ENCODE peak calls at places on chromosomes 6 and 20, in five cellular contexts. I is fibroblast of pulmonary artery, U is activated T-cell treated with anti-CD3 and anti-CD28 coated beads for 1 hour, M is ELR, V is lower lobe of right lung. O is an unnamed sample.

GRCh38 chr20:8209061-8209460 is 77.0 kb downstream of the PLCB1 start:
- DNase-seq in V (no peak), M (no peak), U (no peak), I (peak; percentile 35), O (no peak)

GRCh38 chr6:139402935-139403386 is 28.5 kb upstream of the CITED2 start:
- DNase-seq in M (peak; percentile 59), U (no peak), V (no peak), I (peak; percentile 69), O (no peak)

GRCh38 chr20:15902493-15902892 is 670.8 kb downstream of the KIF16B start:
- DNase-seq in V (no peak), I (no peak), M (no peak), U (no peak), O (no peak)

GRCh38 chr6:143973097-143973979 is 34.7 kb downstream of the PLAGL1 start:
- DNase-seq in V (no peak), I (no peak), M (no peak), U (no peak), O (no peak)

GRCh38 chr6:142842423-142843261 is 102.3 kb downstream of the HIVEP2 start:
- DNase-seq in I (peak; percentile 60), V (no peak), M (peak; percentile 89), U (no peak), O (no peak)

GRCh38 chr20:31500527-31500926 is 13.7 kb upstream of the HM13 start:
- DNase-seq in U (no peak), M (no peak), I (no peak), V (no peak), O (no peak)

GRCh38 chr6:104326173-104327001 is 533.3 kb downstream of the HACE1 start:
- DNase-seq in U (no peak), V (no peak), M (peak; percentile 68), I (peak; percentile 88), O (no peak)

GRCh38 chr20:32968833-32969241 is 35.4 kb downstream of the SUN5 start:
- DNase-seq in V (no peak), I (no peak), M (no peak), U (no peak), O (no peak)

GRCh38 chr6:13288481-13288880 is 39.9 kb downstream of the TBC1D7 start:
- DNase-seq in M (no peak), V (no peak), I (no peak), U (no peak), O (no peak)

GRCh38 chr6:163745566-163746400 is 331.3 kb downstream of the QKI start:
- DNase-seq in I (peak; percentile 67), V (no peak), M (peak; percentile 92), U (no peak), O (peak; percentile 77)

GRCh38 chr20:57680131-57680716 is 29.6 kb downstream of the PMEPA1 start:
- DNase-seq in V (no peak), U (no peak), I (no peak), M (no peak), O (no peak)

GRCh38 chr6:107579413-107579812 is 89.5 kb downstream of the SOBP start:
- DNase-seq in V (no peak), U (no peak), I (no peak), M (no peak), O (no peak)

GRCh38 chr6:11810039-11810541 is 31.5 kb upstream of the ADTRP start:
- DNase-seq in U (no peak), M (peak; percentile 39), V (peak; percentile 81), I (peak; percentile 97), O (peak; percentile 74)

GRCh38 chr6:34656378-34657036 is 40.1 kb downstream of the ILRUN start:
- DNase-seq in V (no peak), M (peak; percentile 66), I (peak; percentile 60), U (no peak), O (no peak)

GRCh38 chr6:8941578-8941977 is 506.2 kb upstream of the SLC35B3 start:
- DNase-seq in U (no peak), M (no peak), V (no peak), I (no peak), O (no peak)

GRCh38 chr20:18738055-18738454 is 75.5 kb upstream of the SCP2D1 start:
- DNase-seq in U (no peak), M (peak; percentile 5), V (peak; percentile 65), I (peak; percentile 29), O (no peak)

GRCh38 chr6:19664050-19664449 is 173.1 kb upstream of the ID4 start:
- DNase-seq in M (no peak), I (no peak), V (no peak), U (no peak), O (no peak)

GRCh38 chr20:59938696-59939051 is 1.4 kb downstream of the PPP1R3D start:
- DNase-seq in V (no peak), U (no peak), M (peak; percentile 60), I (no peak), O (peak; percentile 56)

GRCh38 chr6:88864347-88865057 is 98.9 kb downstream of the RNGTT start:
- DNase-seq in I (no peak), M (no peak), V (no peak), U (no peak), O (no peak)

GRCh38 chr6:1619106-1619665 is 9.5 kb downstream of the FOXC1 start:
- DNase-seq in V (no peak), I (no peak), M (no peak), U (no peak), O (no peak)

GRCh38 chr6:52515219-52515960 is 61.5 kb downstream of the TRAM2 start:
- DNase-seq in V (no peak), I (no peak), U (no peak), M (peak; percentile 52), O (no peak)

GRCh38 chr20:6632187-6632586 is 135.3 kb upstream of the BMP2 start:
- DNase-seq in I (peak; percentile 42), V (no peak), U (no peak), M (no peak), O (peak; percentile 45)

GRCh38 chr6:134004714-134005113 is 47.7 kb downstream of the SLC2A12 start:
- DNase-seq in M (no peak), V (no peak), U (no peak), I (no peak), O (no peak)

GRCh38 chr6:98343004-98343403 is 491.4 kb upstream of the POU3F2 start:
- DNase-seq in U (no peak), M (no peak), I (no peak), V (no peak), O (no peak)

GRCh38 chr6:109187399-109188114 is 92.2 kb downstream of the CEP57L1 start:
- DNase-seq in U (peak; percentile 55), I (peak; percentile 50), M (peak; percentile 57), V (peak; percentile 57), O (peak; percentile 58)

GRCh38 chr6:41600499-41601247 is 37.6 kb upstream of the MDFI start:
- DNase-seq in M (no peak), I (no peak), V (peak; percentile 34), U (no peak), O (no peak)